ENCODE peak calls at places on chromosomes 16 and 17, in four cellular contexts. U, Q, P and H are unnamed samples.

GRCh38 chr16:78925071-78925714 is 675.3 kb downstream of the MAF start:
- DNase-seq in P (peak), Q (no peak), U (no peak), H (peak)

GRCh38 chr17:39979021-39979660 is 1.5 kb upstream of the PSMD3 start:
- DNase-seq in Q (no peak), U (peak), P (peak), H (no peak)

GRCh38 chr16:53864819-53865491 is 161.0 kb downstream of the FTO start:
- DNase-seq in Q (no peak), U (peak), P (peak), H (no peak)

GRCh38 chr17:37503148-37503547 is 13.5 kb downstream of the DUSP14 start:
- DNase-seq in U (no peak), P (no peak), Q (no peak), H (no peak)

GRCh38 chr17:59830007-59830630 is 62.6 kb downstream of the TUBD1 start:
- DNase-seq in P (peak), U (peak), Q (no peak), H (no peak)

GRCh38 chr17:57009737-57010445 is 32.0 kb downstream of the SCPEP1 start:
- DNase-seq in U (peak), Q (peak), P (peak), H (peak)

GRCh38 chr17:76405607-76405966 is 21.2 kb downstream of the SPHK1 start:
- DNase-seq in U (no peak), P (no peak), Q (no peak), H (no peak)

GRCh38 chr16:88062341-88062861 is 111.2 kb downstream of the BANP start:
- DNase-seq in U (peak), Q (no peak), P (no peak), H (no peak)

GRCh38 chr17:6524520-6524919 is 31.8 kb downstream of the PITPNM3 start:
- DNase-seq in P (peak), U (peak), Q (no peak), H (no peak)

GRCh38 chr17:61498042-61498441 is 45.8 kb downstream of the TBX4 start:
- DNase-seq in U (no peak), P (no peak), Q (no peak), H (no peak)

GRCh38 chr17:14775761-14776492 is 475.0 kb downstream of the HS3ST3B1 start:
- DNase-seq in U (no peak), P (no peak), Q (no peak), H (no peak)

GRCh38 chr17:53039981-53040380 is 782.7 kb upstream of the KIF2B start:
- DNase-seq in U (no peak), P (no peak), Q (no peak), H (no peak)

GRCh38 chr17:59695943-59696681 is 11.1 kb downstream of the PTRH2 start:
- DNase-seq in P (peak), Q (no peak), U (no peak), H (no peak)

DNA sequence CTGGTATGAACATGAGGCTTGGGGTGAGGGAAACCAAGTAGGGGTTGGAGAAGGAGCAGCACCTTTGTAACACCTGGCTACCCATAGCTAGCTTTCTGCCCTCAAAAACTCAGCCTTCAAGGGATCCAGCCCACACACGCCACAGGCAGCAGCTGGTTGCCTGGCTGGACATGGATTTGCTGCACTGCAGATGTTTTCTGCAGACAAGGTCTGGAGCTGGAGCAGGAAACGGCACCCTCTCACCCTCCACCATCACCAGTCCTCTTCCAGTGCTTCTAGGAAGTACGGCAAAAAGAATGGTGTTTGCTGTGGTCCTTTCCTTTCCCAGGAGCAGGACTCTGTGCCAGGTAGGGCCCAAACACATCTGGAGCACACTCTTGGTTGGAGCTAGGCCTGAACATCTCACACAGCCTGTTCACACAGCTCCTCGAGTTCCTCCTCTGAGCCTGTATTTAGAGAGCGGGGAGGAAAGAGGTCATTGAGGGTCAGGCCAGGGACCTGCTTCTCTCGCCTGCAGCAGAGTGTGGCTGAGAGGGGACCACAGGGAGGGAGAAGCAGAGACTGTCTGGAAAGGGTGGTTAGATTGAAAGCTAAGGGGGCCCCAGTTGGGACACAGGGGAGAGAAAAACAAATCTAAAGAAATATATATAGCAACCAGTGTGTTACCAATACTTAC is 2.7 kb upstream of the SUPT4H1 start:
- DNase-seq in Q (no peak), P (no peak), U (no peak), H (no peak)
- TF ChIP-seq POLR2A in Q (peak), P (no peak), U (no peak), H (no peak)

GRCh38 chr17:82267575-82268379 is 5.7 kb downstream of the CSNK1D start:
- DNase-seq in Q (no peak), P (peak), U (peak), H (no peak)
- TF ChIP-seq POLR2A in Q (peak), P (no peak), U (no peak), H (no peak)

GRCh38 chr17:42018339-42018738 is 1.1 kb upstream of the DNAJC7 start:
- DNase-seq in P (no peak), U (no peak), Q (no peak), H (no peak)
- TF ChIP-seq POLR2A in P (no peak), U (no peak), Q (no peak), H (no peak)

DNA sequence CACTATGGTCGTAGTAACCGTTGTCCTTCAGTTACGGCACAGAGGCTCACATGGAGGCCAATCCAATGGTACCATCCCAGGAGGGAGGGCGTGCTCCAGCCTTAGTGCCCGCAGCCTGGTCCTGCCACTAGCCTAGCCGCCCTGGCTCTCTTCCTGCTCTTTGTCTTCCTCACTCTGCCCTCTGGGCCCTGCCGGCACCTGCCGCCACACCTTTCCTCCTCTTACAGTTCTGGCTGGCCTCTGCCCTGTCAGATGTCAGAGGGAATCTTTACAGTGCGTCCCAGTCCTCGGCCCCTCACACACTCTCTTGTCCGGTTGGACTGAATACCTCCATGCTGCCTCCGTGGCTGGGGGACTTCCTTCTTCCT is 23.4 kb downstream of the GINS2 start:
- DNase-seq in P (no peak), U (no peak), Q (no peak), H (no peak)
- TF ChIP-seq POLR2A in P (no peak), U (no peak), Q (no peak), H (no peak)

GRCh38 chr17:75267146-75267402 is 4.0 kb downstream of the MIF4GD start:
- DNase-seq in Q (no peak), U (no peak), P (no peak), H (no peak)

GRCh38 chr17:75265614-75266314 is 4.1 kb downstream of the MRPS7 start:
- DNase-seq in P (no peak), Q (no peak), U (no peak), H (no peak)

GRCh38 chr17:75266315-75267145 is 4.5 kb downstream of the MIF4GD start:
- DNase-seq in Q (no peak), U (no peak), P (no peak), H (no peak)

GRCh38 chr17:75268931-75269330 is 2.1 kb downstream of the MIF4GD start:
- DNase-seq in Q (no peak), P (no peak), U (no peak), H (no peak)

DNA sequence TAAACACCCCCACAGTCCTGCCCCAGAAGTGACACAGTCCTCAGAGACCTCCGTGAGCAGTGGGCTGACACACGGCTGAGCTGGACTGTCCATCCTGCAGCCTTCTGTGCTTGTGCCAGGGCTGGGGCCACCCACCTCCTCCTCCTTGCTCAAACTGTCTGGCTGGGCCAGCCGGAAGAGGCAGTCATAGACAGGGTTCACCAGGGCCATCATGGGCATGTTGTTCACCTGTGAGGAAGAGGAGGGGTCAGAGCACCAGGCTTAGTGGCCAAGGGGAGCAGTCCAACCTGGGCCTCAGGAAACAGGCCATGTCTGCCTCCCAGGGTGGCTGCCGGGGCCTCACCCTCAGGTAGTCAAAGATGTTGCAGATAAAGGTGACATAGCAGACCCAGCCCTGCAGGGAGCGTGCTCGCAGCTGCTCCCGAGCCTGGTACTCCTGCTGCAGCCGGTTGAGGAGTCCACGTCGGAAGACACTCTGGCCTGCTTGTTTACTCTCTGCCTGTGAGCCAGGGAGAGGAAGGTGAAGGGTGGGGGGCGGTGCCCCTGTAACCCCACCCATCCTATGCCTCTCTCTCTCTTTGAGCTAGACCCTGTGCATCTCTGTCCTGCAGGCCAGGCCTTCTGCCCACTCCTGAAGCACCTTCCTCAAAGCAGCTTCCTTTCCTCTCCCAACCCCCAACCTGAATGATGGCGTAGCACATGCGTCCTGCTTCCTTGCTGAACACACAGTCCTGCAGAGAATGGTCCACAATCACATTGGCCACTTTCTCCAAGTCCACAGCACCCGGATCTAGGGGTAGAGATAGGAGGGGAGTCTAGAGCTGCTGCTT is 3.4 kb downstream of the MIF4GD start:
- DNase-seq in Q (no peak), U (no peak), P (peak), H (no peak)
- TF ChIP-seq POLR2A in Q (no peak), U (no peak), P (peak), H (no peak)

GRCh38 chr16:86514656-86515376 is 4.5 kb downstream of the FOXF1 start:
- DNase-seq in P (no peak), U (peak), Q (no peak), H (no peak)

GRCh38 chr16:86515420-86515779 is 5.1 kb downstream of the FOXF1 start:
- DNase-seq in Q (no peak), U (peak), P (no peak), H (no peak)

GRCh38 chr16:86516618-86517003 is 6.3 kb downstream of the FOXF1 start:
- DNase-seq in Q (no peak), U (peak), P (no peak), H (no peak)

GRCh38 chr16:86517033-86517432 is 6.7 kb downstream of the FOXF1 start:
- DNase-seq in P (no peak), Q (no peak), U (peak), H (no peak)

DNA sequence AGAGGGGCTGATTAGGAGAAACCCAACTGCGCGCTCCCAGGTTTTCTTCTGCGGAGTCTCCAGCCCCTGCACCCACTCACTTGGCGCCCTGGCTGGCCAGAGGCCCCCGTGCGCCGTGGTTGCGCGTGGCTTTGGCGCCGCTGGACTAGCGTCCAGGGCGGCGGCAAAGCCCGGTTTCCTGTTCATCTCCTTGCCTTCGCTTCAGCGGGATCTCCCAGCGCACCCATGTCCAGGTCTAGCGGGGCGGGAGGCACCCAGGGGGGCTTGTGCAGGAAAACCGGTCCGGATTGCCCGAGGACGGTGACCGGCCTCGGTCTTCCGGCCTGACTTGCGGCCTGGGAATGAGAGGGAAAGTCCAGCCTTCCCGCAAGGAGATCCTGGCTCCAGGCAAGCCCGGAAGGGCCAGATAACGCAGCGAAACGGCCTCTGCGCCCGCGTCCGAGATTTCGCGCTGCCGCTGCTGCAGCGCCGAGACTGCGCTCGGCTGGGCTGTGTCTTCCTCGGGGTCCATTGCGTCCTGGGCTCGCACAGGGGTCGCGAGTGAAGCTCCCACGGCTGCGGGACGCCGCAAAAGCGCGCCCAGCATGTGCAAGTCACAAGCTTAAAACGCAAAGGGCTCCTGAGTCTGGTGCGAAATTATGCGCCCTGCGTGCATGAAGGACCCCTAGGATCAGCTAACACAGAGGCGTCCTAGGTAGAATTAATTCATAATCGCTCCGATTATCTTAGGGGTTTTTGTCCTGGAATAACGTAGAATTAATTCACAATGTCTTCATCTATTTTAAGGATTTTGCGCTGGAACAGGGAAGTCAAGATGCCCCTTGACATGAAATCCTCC is 5.7 kb downstream of the FOXF1 start:
- DNase-seq in P (no peak), U (peak), Q (no peak), H (no peak)
- TF ChIP-seq POLR2A in P (no peak), U (peak), Q (no peak), H (no peak)

GRCh38 chr17:78725448-78726021 is 56.5 kb downstream of the CYTH1 start:
- DNase-seq in Q (no peak), U (no peak), P (no peak), H (peak)
- TF ChIP-seq POLR2A in Q (peak), U (no peak), P (no peak), H (no peak)

GRCh38 chr17:8119575-8120519 is 1.5 kb upstream of the ALOXE3 start:
- DNase-seq in Q (peak), P (peak), U (peak), H (no peak)

GRCh38 chr17:8117367-8117979 is 841 bp downstream of the ALOXE3 start:
- DNase-seq in U (no peak), Q (no peak), P (no peak), H (no peak)

GRCh38 chr17:8117980-8118768 is at the start of gene ALOXE3:
- DNase-seq in P (peak), Q (no peak), U (peak), H (no peak)

GRCh38 chr17:8120520-8121443 is 2.5 kb upstream of the ALOXE3 start:
- DNase-seq in P (peak), U (peak), Q (peak), H (no peak)

DNA sequence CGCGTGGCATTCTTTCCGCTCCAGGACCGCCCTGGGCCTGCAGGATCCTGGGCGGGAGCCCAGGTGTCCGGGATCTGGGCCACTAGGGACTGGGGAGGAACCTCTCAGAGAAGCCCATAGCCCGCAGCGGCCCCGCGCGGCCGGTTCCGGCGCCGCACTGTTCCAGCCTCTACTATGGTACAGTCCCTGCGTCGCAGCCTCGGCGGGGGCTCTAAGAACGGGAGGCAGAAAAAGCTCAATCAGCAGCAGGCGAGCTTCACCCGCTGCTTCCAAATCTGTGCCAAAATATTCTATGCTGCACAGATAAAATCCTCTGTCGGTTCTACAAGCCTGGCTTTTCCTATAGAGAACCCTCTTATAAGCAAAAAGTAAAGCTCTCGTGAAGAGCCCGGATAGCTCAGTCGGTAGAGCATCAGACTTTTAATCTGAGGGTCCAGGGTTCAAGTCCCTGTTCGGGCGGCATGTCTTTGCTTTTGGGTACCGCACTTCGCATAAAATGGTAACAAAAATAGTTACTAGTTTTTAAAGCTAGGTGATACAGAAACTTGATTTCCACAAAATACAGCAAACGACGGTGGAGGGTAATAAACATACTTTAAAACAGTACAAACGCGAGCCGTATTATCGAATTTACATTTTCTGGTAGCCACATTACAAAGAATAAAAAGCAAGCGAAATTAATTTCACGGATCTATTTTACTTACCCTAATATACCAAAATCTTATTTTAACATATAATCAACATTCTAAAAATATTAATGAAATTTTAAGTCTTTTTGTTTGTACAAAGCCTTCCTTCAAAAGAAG is 658 bp upstream of the ALOXE3 start:
- DNase-seq in U (peak), Q (peak), P (peak), H (peak)
- TF ChIP-seq POLR2A in U (no peak), Q (no peak), P (no peak), H (no peak)

DNA sequence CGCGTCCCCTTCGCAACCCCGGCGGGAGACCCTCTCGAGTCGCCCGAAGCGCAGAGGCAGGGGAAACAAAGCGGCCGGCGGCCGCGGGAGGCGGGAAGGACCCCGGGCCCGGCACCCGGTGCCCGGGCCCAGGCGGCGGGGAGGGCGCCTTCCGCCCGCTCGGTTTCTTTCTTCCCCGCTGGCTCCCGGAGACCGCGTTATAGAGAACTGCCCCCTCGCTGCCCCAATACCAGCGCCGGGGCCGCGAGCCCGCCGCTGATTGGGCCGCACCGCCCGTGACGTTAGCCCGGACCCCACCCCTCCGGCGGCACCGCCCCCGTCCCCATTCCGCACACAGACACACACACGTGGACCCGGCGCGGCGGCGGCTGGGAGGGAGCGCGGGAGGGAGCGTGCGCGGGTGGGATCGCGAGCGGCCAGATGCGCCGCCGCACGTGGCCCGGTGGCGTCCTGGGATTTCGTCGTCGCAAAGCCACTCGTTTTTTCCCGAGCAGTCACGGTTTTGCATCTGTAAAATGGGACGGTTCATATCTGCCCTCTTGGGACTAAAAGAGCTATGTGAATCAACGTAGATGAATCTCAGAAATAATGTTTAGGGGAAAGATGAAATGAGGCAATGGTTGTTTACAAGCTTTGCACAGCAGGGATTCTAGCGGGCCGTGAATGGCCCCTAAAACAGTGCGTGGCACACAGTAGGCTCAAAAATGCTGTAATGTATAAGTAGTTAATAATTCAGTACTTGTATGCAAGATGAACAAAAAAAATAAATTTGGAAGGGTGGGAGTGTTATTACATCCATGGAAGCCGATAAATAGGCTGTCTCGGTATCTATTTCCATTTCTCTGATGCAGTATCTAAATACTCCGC is at the start of gene EPOP:
- DNase-seq in Q (no peak), P (peak), U (peak), H (peak)
- TF ChIP-seq POLR2A in Q (peak), P (peak), U (peak), H (no peak)

GRCh38 chr17:7687908-7688807 is at the start of gene WRAP53:
- DNase-seq in P (peak), U (peak), Q (peak), H (peak)

GRCh38 chr17:7685533-7686220 is 1.6 kb downstream of the TP53 start:
- DNase-seq in Q (no peak), P (peak), U (peak), H (peak)

GRCh38 chr17:7687072-7687907 is at the start of gene TP53:
- DNase-seq in P (peak), Q (peak), U (peak), H (peak)

GRCh38 chr17:7684856-7685532 is 2.3 kb downstream of the TP53 start:
- DNase-seq in Q (no peak), P (no peak), U (no peak), H (no peak)

GRCh38 chr17:7686221-7687071 is 844 bp downstream of the TP53 start:
- DNase-seq in Q (peak), P (peak), U (peak), H (no peak)
- TF ChIP-seq POLR2A in Q (peak), P (peak), U (peak), H (peak)